ENCODE peak calls at places on chromosomes 13 and 19, in nine cellular contexts. W is GM12865; H is HFFc6; T is neural progenitor cell; J is dorsolateral prefrontal cortex; K is HCT116; D is activated CD8-positive, alpha-beta T cell treated with anti-CD3 and anti-CD28 coated beads for 36 hours; F is left lung; B is WERI-Rb-1. I is an unnamed sample.

GRCh38 chr13:88764103-88764502 is 1092.9 kb downstream of the SLITRK5 start:
- DNase-seq in W (no peak), K (no peak), H (no peak), J (no peak), T (peak), B (no peak), D (no peak), F (no peak), I (no peak)

GRCh38 chr13:32905063-32905863 is 111.0 kb upstream of the KL start:
- DNase-seq in F (no peak), B (no peak), W (peak), J (no peak), D (peak), H (no peak), T (no peak), K (no peak), I (no peak)

GRCh38 chr13:74573654-74574053 is 439.4 kb upstream of the KLF12 start:
- DNase-seq in H (no peak), B (peak), F (no peak), J (no peak), T (peak), W (no peak), D (peak), K (no peak), I (no peak)

GRCh38 chr13:79491715-79492114 is 10.8 kb downstream of the NDFIP2 start:
- DNase-seq in B (no peak), T (no peak), K (no peak), W (no peak), J (no peak), H (peak), F (no peak), D (no peak), I (no peak)

GRCh38 chr13:98890186-98890585 is 87.7 kb downstream of the DOCK9 start:
- DNase-seq in J (no peak), D (peak), K (no peak), H (peak), W (no peak), F (no peak), T (no peak), B (no peak), I (peak)

GRCh38 chr13:30126903-30127428 is 180.4 kb downstream of the KATNAL1 start:
- DNase-seq in D (no peak), K (no peak), T (no peak), W (no peak), J (no peak), B (no peak), F (no peak), H (peak), I (no peak)

GRCh38 chr19:45601115-45601514 is 897 bp downstream of the GPR4 start:
- DNase-seq in W (no peak), F (no peak), J (no peak), K (no peak), H (no peak), D (no peak), B (no peak), T (no peak), I (no peak)

GRCh38 chr19:55256562-55257460 is 2.0 kb downstream of the PPP6R1 start:
- DNase-seq in J (no peak), H (no peak), F (no peak), D (peak), W (no peak), K (no peak), T (no peak), B (no peak), I (no peak)

GRCh38 chr13:108755084-108755483 is 125.7 kb downstream of the MYO16 start:
- DNase-seq in B (no peak), F (no peak), W (no peak), J (no peak), T (no peak), D (no peak), H (no peak), K (no peak), I (no peak)

GRCh38 chr13:30480292-30480947 is 14.7 kb upstream of the HMGB1 start:
- DNase-seq in K (no peak), J (no peak), H (no peak), W (no peak), F (peak), T (no peak), D (no peak), B (no peak), I (no peak)

GRCh38 chr13:87094646-87095045 is 576.5 kb upstream of the SLITRK5 start:
- DNase-seq in W (no peak), K (no peak), D (no peak), H (no peak), T (peak), F (no peak), B (no peak), J (no peak), I (no peak)

GRCh38 chr13:26560456-26560855 is 3.0 kb downstream of the WASF3 start:
- DNase-seq in H (no peak), K (no peak), T (no peak), D (no peak), J (no peak), F (no peak), W (no peak), B (no peak), I (no peak)

DNA sequence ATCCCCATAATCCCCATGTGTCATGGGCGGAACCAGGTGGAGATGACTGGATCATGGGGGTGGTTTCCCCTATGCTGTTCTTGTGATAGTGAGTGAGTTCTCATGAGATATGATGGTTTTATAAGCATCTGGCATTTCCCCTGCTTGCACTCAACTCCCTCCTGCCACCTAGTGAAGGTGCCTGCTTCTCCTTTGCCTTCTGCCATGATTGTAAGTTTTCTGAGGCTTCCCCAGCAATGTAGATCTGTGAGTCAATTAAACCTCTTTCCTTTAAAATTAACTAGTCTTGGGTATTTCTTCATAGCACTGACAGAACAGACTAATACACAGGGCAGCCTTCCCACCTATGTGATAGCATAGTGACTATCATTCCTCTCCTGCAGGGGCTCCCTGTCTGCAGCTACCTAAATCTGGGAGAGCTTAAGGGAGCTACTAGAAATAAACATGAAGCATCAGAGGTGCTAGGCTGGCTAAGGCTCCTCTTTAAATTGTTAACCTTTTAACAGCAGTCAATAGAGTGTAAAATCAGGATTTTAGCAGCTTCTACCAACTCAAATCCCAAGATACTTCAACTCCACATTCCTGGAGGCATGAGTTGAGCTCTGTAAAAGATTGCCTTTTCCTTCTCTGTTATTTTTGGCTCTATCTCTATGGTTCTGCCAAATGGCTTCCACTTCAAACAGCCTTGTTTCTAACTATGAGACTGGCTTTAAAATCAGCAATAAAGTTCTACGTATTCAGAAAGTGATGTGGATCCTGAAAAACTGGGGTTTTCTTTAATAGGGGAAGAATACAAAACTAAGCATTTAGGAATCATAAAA is 112.3 kb downstream of the VWA8 start:
- DNase-seq in T (no peak), W (no peak), D (no peak), F (no peak), K (no peak), B (no peak), J (no peak), H (no peak), I (no peak)
- TF ChIP-seq CTCF in T (peak), W (no peak), D (no peak), F (no peak), K (no peak), B (peak), J (no peak), H (peak), I (peak)

DNA sequence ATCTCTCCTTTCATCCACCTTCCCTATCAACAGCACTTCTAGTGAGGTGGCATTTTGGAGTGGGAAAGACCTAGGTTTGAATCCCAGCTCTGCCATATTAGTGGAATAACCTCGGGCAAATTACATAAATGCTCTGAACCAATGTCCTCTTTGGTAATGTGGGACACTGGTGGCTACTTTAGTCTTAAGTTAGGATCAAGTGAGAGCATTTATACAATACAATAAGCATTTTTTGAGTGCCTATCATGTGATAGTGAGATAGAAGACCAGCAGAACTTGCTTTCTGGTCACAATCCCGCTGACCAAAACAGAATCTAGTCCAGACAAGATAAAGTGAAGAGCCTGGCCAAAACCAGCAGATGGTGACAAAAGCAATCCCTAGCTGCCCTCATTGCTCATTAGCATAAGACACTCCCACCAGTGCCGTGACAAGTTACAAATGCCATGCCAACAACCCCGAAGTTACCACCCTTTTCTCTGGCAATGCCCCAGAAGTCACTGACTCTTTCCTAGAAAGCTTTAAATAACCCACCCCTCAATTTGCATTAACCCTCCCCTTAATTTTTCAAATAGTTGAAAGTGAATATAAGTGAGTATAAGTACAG is 28.8 kb upstream of the KPNA3 start:
- DNase-seq in K (no peak), W (peak), B (no peak), F (no peak), J (no peak), H (no peak), D (no peak), T (no peak), I (peak)
- TF ChIP-seq CTCF in K (no peak), W (no peak), B (peak), F (no peak), J (no peak), H (no peak), D (no peak), T (no peak), I (peak)

GRCh38 chr19:17107546-17108452 is 32.2 kb downstream of the MYO9B start:
- DNase-seq in K (peak), T (no peak), H (peak), D (peak), J (no peak), F (peak), W (peak), B (no peak), I (peak)

GRCh38 chr19:17109962-17110598 is 34.5 kb downstream of the MYO9B start:
- DNase-seq in J (no peak), H (no peak), T (no peak), W (peak), B (no peak), D (peak), K (no peak), F (peak), I (no peak)

GRCh38 chr19:17110599-17110966 is 35.0 kb downstream of the MYO9B start:
- DNase-seq in W (no peak), H (no peak), D (no peak), F (no peak), J (no peak), T (no peak), K (no peak), B (no peak), I (no peak)

GRCh38 chr19:17109300-17109699 is 33.7 kb downstream of the MYO9B start:
- DNase-seq in K (no peak), T (no peak), W (no peak), B (no peak), J (no peak), H (no peak), D (no peak), F (no peak), I (no peak)

DNA sequence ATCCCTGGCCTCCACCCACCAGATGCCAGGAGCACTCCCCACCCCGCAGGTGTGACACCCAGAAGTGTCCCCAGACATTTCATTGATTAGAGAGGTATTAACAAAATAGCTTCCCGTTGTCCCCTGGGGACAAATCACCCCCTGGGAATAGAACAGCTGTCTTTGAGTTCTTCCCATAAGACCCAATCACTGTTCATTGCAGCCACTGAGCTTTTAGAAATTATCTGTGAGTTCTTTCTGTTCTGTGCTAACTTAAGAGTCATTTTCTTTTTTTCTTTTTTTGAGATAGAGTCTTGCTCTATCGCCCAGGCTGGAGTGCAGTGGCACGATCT is 32.8 kb downstream of the MYO9B start:
- DNase-seq in J (no peak), K (no peak), B (no peak), F (no peak), D (no peak), H (no peak), T (no peak), W (peak), I (no peak)
- TF ChIP-seq CTCF in J (no peak), K (no peak), B (no peak), F (no peak), D (no peak), H (no peak), T (no peak), W (no peak), I (no peak)

GRCh38 chr19:38095411-38096308 is 128.4 kb downstream of the DPF1 start:
- DNase-seq in H (peak), W (peak), B (peak), J (peak), D (peak), K (peak), F (peak), T (peak), I (peak)
- TF ChIP-seq CTCF in H (peak), W (peak), B (peak), J (peak), D (peak), K (no peak), F (peak), T (peak), I (peak)

DNA sequence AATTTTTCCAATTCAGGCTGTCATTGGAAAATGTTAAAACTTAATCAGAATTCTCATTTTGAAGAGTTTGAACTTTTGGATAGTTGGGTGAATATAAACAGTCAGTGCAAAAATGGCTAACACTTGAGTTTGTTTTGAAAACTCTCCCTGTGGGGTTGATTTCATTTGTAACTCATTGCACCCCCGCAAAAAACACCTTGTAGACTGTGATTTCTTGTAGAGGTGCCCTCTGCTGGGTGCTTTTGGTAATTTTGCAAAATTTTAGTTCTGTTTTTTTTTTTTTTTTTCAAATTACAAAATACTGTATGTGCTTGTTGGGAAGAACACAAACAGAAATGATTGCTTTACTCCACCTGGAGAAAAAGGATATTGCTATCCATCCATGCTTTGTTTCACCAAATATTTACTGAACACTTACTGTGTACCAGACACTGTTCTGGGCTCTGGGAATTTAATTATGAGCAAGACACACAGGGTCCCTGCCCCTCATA is 28.2 kb upstream of the GPI start:
- DNase-seq in F (no peak), J (no peak), W (peak), T (peak), H (peak), D (peak), K (peak), B (no peak), I (no peak)
- TF ChIP-seq CTCF in F (peak), J (peak), W (peak), T (peak), H (peak), D (peak), K (peak), B (peak), I (peak)

DNA sequence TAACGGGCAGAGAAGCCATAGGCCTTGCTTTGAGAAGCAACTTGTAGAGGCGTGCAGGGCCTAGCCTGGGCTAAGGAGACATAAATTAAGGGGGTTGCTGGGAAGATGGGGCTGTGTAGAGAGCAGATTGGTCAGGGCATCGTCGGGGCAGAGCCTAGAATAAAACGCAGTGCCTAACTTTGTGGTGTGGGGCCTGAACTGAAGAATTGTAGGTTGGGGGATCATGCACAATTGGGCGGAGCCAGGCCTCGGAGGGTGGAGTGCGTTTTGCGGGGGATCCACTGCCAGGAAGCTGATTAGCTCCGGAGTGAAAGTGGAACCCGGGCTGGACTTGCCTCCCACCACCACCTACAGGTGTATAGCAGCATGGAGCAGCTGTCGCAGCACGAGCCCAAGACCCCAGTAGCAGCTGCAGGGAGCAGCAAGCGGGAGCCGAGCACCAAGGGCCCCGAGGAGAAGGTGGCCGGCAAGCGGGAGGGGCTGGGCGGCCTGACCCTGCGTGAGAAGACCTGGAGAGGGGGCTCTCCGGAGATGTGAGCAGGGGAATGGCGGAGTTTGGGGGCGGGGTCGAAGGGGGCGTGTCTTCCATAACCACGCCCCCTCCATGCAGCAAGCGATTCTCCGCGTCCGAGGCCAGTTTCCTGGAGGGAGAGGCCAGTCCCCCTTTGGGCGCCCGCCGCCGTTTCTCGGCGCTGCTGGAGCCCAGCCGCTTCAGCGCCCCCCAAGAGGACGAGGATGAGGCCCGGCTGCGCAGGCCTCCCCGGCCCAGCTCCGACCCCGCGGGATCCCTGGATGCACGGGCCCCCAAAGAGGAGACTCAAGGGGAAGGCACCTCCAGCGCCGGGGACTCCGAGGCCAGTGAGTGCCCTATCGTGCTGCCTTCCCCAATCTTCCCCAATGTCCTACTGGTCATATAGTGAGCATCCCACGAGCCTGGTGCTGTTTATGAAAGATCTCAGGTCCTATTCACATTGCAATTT is 13.8 kb downstream of the DNASE2 start:
- DNase-seq in J (no peak), B (no peak), W (peak), D (peak), T (peak), K (no peak), H (no peak), F (no peak), I (no peak)
- TF ChIP-seq CTCF in J (no peak), B (no peak), W (no peak), D (no peak), T (peak), K (no peak), H (no peak), F (no peak), I (no peak)

GRCh38 chr13:76830805-76831204 is 55.4 kb downstream of the KCTD12 start:
- DNase-seq in W (no peak), H (no peak), K (no peak), T (no peak), J (peak), F (no peak), D (no peak), B (no peak), I (no peak)

GRCh38 chr13:76836311-76836710 is 49.9 kb downstream of the KCTD12 start:
- DNase-seq in K (no peak), D (no peak), T (no peak), F (no peak), J (no peak), H (no peak), B (no peak), W (no peak), I (no peak)

GRCh38 chr13:76832258-76832988 is 53.8 kb downstream of the KCTD12 start:
- DNase-seq in H (no peak), F (no peak), B (no peak), D (no peak), W (no peak), J (no peak), K (no peak), T (no peak), I (peak)

GRCh38 chr13:76829572-76830327 is 56.5 kb downstream of the KCTD12 start:
- DNase-seq in H (no peak), D (no peak), J (no peak), K (no peak), T (no peak), W (no peak), F (no peak), B (no peak), I (no peak)

DNA sequence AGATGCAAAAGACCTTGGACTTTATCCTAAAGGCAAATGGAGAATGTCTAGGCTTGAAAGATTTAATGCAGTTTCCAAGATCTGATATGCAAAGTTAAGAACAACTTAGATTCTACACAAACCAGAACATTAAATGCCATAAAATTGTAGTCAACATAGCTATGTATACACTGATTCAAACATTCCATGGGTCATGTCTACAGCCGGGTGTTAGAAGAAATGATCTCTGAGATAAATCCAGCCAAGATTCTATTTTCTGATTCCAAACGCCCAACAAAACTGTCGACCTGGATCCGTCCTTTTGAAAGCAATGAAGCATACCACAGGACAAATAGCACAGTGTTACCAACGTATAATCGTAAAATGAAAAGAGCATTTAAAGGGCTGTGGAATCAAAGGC is 52.7 kb downstream of the KCTD12 start:
- DNase-seq in J (no peak), K (no peak), W (no peak), H (no peak), F (no peak), B (no peak), T (no peak), D (no peak), I (peak)
- TF ChIP-seq CTCF in J (no peak), K (no peak), W (no peak), H (no peak), F (no peak), B (no peak), T (no peak), D (no peak), I (no peak)